ENCODE peak calls at places on chromosomes 13 and 19, in five cellular contexts. I is GM23338; L is left lung; G is suprapubic skin; E is naive thymus-derived CD4-positive, alpha-beta T cell. S is an unnamed sample.
A peak's percentile ranks its signal among the peaks of the same experiment; 100 is the strongest.

GRCh38 chr13:107842562-107843180 is 372.7 kb downstream of the LIG4 start:
- DNase-seq in I (no peak), L (no peak), G (no peak), E (no peak), S (no peak)

GRCh38 chr13:82356667-82357066 is 1525.6 kb downstream of the SLITRK1 start:
- DNase-seq in I (peak; percentile 28), L (no peak), G (no peak), E (no peak), S (no peak)

GRCh38 chr13:70792121-70792520 is 683.9 kb upstream of the KLHL1 start:
- DNase-seq in I (peak; percentile 27), L (no peak), G (no peak), E (no peak), S (no peak)

GRCh38 chr13:102856603-102857002 is 10.8 kb downstream of the ERCC5 start:
- DNase-seq in I (no peak), L (peak; percentile 52), G (no peak), E (no peak), S (no peak)

GRCh38 chr13:33728271-33729037 is 89.5 kb upstream of the RFC3 start:
- DNase-seq in I (no peak), L (peak; percentile 41), G (no peak), E (no peak), S (no peak)

GRCh38 chr19:43562698-43563241 is 12.6 kb downstream of the XRCC1 start:
- DNase-seq in I (no peak), L (peak; percentile 87), G (no peak), E (peak; percentile 80), S (peak; percentile 74)

GRCh38 chr19:58563823-58564222 is 5.4 kb upstream of the UBE2M start:
- DNase-seq in I (no peak), L (no peak), G (no peak), E (no peak), S (no peak)

GRCh38 chr13:33032037-33032625 is 15.9 kb downstream of the KL start:
- DNase-seq in I (no peak), L (no peak), G (no peak), E (no peak), S (no peak)

GRCh38 chr19:36972594-36972993 is 56.5 kb downstream of the ZNF568 start:
- DNase-seq in I (peak; percentile 56), L (peak; percentile 31), G (peak; percentile 76), E (no peak), S (no peak)

GRCh38 chr13:28037399-28037798 is 48.9 kb upstream of the URAD start:
- DNase-seq in I (no peak), L (no peak), G (no peak), E (no peak), S (no peak)

GRCh38 chr13:48125794-48126228 is 30.9 kb upstream of the MED4 start:
- DNase-seq in I (no peak), L (no peak), G (no peak), E (no peak), S (no peak)

GRCh38 chr19:17721821-17722220 is 2.5 kb downstream of the MAP1S start:
- DNase-seq in I (no peak), L (peak; percentile 79), G (no peak), E (no peak), S (no peak)

GRCh38 chr13:29110003-29110402 is 289.9 kb downstream of the MTUS2 start:
- DNase-seq in I (no peak), L (no peak), G (no peak), E (no peak), S (no peak)

GRCh38 chr19:15895876-15896430 is 1.9 kb downstream of the CYP4F2 start:
- DNase-seq in I (no peak), L (no peak), G (no peak), E (no peak), S (no peak)

GRCh38 chr13:50417597-50417996 is 402.4 kb downstream of the KCNRG start:
- DNase-seq in I (no peak), L (no peak), G (no peak), E (no peak), S (no peak)

GRCh38 chr13:98842074-98842473 is 89.6 kb upstream of the SLC15A1 start:
- DNase-seq in I (no peak), L (no peak), G (no peak), E (no peak), S (no peak)

GRCh38 chr19:38362076-38362945 is 12.1 kb upstream of the PSMD8 start:
- DNase-seq in I (peak; percentile 97), L (peak; percentile 85), G (peak; percentile 92), E (peak; percentile 23), S (peak; percentile 50)

GRCh38 chr13:33218020-33218419 is 67.5 kb downstream of the STARD13 start:
- DNase-seq in I (peak; percentile 44), L (no peak), G (no peak), E (no peak), S (no peak)

GRCh38 chr19:6587998-6588507 is 2.9 kb downstream of the CD70 start:
- DNase-seq in I (peak; percentile 24), L (no peak), G (no peak), E (no peak), S (no peak)

GRCh38 chr19:6588508-6589345 is 2.2 kb downstream of the CD70 start:
- DNase-seq in I (peak; percentile 28), L (no peak), G (no peak), E (no peak), S (no peak)

GRCh38 chr19:6587093-6587820 is 3.7 kb downstream of the CD70 start:
- DNase-seq in I (peak; percentile 77), L (no peak), G (no peak), E (no peak), S (no peak)

GRCh38 chr19:6590458-6591319 is at the start of gene CD70:
- DNase-seq in I (peak; percentile 85), L (peak; percentile 35), G (no peak), E (peak; percentile 14), S (peak; percentile 56)

DNA sequence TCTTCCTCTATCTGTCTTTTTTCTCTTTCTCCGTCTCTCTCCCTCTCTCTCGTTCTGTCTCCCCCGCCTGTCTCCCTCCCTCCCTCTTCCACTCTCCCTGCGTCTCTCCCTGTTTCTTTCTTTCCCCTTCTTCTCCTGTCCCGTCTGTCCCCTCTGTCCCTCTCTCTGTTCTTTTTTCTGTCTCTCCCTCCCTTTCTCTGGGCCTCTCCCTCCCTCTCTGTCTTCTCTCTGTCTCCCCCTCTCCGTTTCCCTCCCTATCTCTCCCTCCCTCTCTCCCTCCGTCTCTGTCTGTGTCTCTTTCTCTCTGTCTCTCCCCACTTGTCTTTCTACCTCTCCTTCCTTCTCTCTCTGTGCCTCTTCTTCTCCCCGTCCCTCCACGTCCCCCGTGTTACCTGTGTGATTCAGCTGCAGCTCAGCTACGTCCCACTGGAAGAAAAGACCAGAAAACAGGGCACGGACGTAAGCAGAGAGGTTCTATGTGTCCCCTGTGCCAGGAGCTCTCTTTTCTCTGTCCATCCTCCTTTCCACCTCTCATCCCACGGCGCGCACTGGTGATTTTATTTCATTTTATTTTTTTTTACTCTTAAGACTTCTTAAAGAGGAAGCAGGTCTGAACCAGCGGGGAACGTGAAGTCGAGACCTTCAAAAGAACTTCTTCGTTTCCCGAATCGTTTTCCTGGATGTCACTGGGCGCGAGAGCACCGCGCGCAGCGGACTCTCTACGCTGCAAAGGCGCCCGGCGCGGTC is 1.1 kb downstream of the CD70 start:
- DNase-seq in I (peak; percentile 32), L (no peak), G (no peak), E (no peak), S (no peak)
- H3K27ac ChIP-seq in I (no peak overlapping the region), L (no peak overlapping the region), G (peak overlapping the region; percentile 10), E (no peak overlapping the region), S (peak overlapping the region; percentile 19)

GRCh38 chr19:13037161-13037560 is 41.9 kb downstream of the NFIX start:
- DNase-seq in I (no peak), L (no peak), G (no peak), E (no peak), S (no peak)
- H3K27me3 ChIP-seq in I (peaks cover 43% of the 10 kb centered on the region), L (no peaks in the 10 kb centered on the region), G (no peaks in the 10 kb centered on the region), E (no peaks in the 10 kb centered on the region), S (no peaks in the 10 kb centered on the region)

GRCh38 chr13:19910336-19911072 is 47.1 kb upstream of the ZMYM5 start:
- DNase-seq in I (no peak), L (no peak), G (no peak), E (no peak), S (no peak)
- H3K27ac ChIP-seq in I (no peak overlapping the region), L (no peak overlapping the region), G (no peak overlapping the region), E (no peak overlapping the region), S (no peak overlapping the region)

GRCh38 chr19:50721441-50722137 is 1.6 kb upstream of the CLEC11A start:
- DNase-seq in I (no peak), L (no peak), G (no peak), E (no peak), S (no peak)
- H3K27me3 ChIP-seq in I (peaks cover 57% of the 10 kb centered on the region), L (peaks cover 18% of the 10 kb centered on the region), G (peaks cover 50% of the 10 kb centered on the region), E (peaks cover under 1% of the 10 kb centered on the region), S (peaks cover 26% of the 10 kb centered on the region)

GRCh38 chr19:40754611-40755247 is 3.7 kb downstream of the SNRPA start:
- DNase-seq in I (no peak), L (no peak), G (no peak), E (no peak), S (no peak)
- H3K27ac ChIP-seq in I (peak overlapping the region; percentile 55), L (peak overlapping the region; percentile 53), G (no peak overlapping the region), E (peak overlapping the region; percentile 42), S (peak overlapping the region; percentile 64)

DNA sequence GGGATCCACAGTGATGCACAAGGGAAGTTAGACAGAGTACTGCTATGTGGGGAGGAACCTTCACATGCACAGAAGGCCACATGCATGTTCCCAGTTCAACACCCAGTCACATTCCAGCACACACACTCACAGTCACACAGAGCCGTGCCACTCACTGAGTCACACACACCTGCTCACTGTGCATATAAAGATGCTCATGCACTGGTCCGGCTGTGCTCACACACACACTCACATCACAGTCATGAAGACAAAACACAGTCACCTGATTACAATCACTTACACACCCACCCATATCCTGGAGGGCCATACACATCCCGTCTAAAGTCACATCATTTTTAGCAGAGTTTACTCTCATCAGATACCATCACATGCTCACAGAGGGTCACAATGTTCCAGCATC is 478 bp downstream of the CLC start:
- DNase-seq in I (no peak), L (no peak), G (no peak), E (no peak), S (no peak)
- H3K27me3 ChIP-seq in I (no peaks in the 10 kb centered on the region), L (no peaks in the 10 kb centered on the region), G (peaks cover 12% of the 10 kb centered on the region), E (no peaks in the 10 kb centered on the region), S (no peaks in the 10 kb centered on the region)

DNA sequence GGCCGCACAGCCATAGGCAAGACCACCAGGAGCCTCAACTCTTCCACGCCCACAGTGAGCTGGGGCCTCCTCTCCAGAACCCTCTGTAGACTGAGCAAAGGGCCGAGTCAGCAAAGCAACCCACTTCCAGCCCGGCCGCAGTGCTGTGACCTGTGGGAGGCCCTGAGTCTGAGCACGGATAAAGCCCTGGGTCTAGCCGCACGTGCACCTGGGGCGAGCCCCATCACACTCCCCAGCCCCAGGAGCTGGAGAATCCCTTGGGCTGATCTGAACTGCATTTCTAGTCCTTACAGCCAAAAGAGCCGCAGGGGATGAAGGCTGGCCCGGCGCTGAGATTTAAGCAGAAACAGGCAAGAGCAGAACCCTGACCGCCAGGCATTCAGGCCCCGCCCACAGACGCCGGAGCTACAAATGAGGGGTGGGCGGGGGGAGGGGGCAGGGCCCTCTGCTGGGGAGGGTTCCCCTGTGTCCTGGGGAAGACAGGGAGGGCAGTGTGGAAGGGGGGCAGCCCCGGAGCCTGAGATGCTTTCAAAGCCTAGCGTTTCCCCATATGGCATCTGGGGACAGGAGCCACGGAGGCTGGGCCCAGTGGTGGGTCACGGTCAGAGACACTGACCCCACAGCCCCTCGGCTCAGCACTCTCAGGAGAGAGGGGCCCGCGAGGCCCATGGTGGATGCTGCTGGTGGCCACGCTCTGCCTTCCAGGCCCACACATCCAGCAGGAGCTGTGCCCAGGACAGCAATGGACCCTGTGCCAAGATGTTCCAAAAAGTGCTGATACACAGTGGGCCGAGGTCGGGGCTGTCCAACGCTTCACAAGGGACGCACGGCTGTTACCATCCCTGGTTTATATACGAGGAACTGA is 4.9 kb downstream of the TMEM259 start:
- DNase-seq in I (peak; percentile 65), L (no peak), G (no peak), E (no peak), S (no peak)
- H3K27ac ChIP-seq in I (peak overlapping the region; percentile 66), L (no peak overlapping the region), G (peak overlapping the region; percentile 16), E (no peak overlapping the region), S (no peak overlapping the region)

S was measured in CD8-positive, alpha-beta memory T cell.